ENCODE peak calls at places on chromosomes 16 and 17, in five cellular contexts. O is hepatocyte, C is OCI-LY7, Y is GM23248, F is GM23338. X is an unnamed sample. For H3K9me2, the result is how much of the 10 kb centered on the place peaks cover.

GRCh38 chr17:35030780-35031179 is 32.7 kb downstream of the RFFL start:
- DNase-seq in O (no peak), C (no peak), Y (no peak), F (no peak), X (no peak)

GRCh38 chr16:48075398-48075797 is 80.4 kb downstream of the ABCC12 start:
- DNase-seq in O (no peak), C (no peak), Y (peak), F (no peak), X (no peak)

GRCh38 chr17:3944485-3945388 is 19.5 kb downstream of the ATP2A3 start:
- DNase-seq in O (peak), C (peak), Y (peak), F (peak), X (no peak)

GRCh38 chr16:68128577-68129305 is 43.6 kb downstream of the NFATC3 start:
- DNase-seq in O (no peak), C (no peak), Y (peak), F (peak), X (no peak)

GRCh38 chr16:49952386-49952785 is 72.6 kb upstream of the CNEP1R1 start:
- DNase-seq in O (no peak), C (no peak), Y (no peak), F (no peak), X (no peak)

GRCh38 chr17:12422632-12423031 is 243.1 kb upstream of the MYOCD start:
- DNase-seq in O (no peak), C (no peak), Y (no peak), F (no peak), X (no peak)

GRCh38 chr16:23670137-23670776 is 8.4 kb upstream of the PLK1 start:
- DNase-seq in O (no peak), C (no peak), Y (peak), F (no peak), X (no peak)

GRCh38 chr16:4689091-4689671 is 4.2 kb upstream of the NUDT16L1 start:
- DNase-seq in O (peak), C (no peak), Y (no peak), F (no peak), X (no peak)

GRCh38 chr17:67528751-67529436 is 151.8 kb downstream of the PITPNC1 start:
- DNase-seq in O (peak), C (no peak), Y (peak), F (peak), X (no peak)

GRCh38 chr17:21295036-21295952 is 10.8 kb downstream of the MAP2K3 start:
- DNase-seq in O (peak), C (no peak), Y (peak), F (no peak), X (no peak)

GRCh38 chr16:637081-638018 is 1.2 kb upstream of the METTL26 start:
- DNase-seq in O (peak), C (peak), Y (peak), F (peak), X (peak)

GRCh38 chr17:69609495-69610315 is 195.2 kb downstream of the MAP2K6 start:
- DNase-seq in O (peak), C (no peak), Y (peak), F (peak), X (no peak)

GRCh38 chr16:7351572-7351971 is 18.9 kb downstream of the RBFOX1 start:
- DNase-seq in O (no peak), C (no peak), Y (no peak), F (no peak), X (no peak)

GRCh38 chr16:53707671-53708070 is 3.7 kb downstream of the FTO start:
- DNase-seq in O (no peak), C (no peak), Y (no peak), F (no peak), X (no peak)

GRCh38 chr17:50495918-50496317 is 12.3 kb upstream of the MYCBPAP start:
- DNase-seq in O (no peak), C (no peak), Y (peak), F (no peak), X (no peak)

GRCh38 chr16:1823821-1824220 is 2.8 kb downstream of the HAGH start:
- DNase-seq in O (peak), C (peak), Y (no peak), F (peak), X (peak)

GRCh38 chr17:17737938-17738894 is 57.0 kb downstream of the RAI1 start:
- DNase-seq in O (peak), C (no peak), Y (no peak), F (peak), X (no peak)

GRCh38 chr17:33647976-33648375 is 354.9 kb upstream of the ASIC2 start:
- DNase-seq in O (peak), C (peak), Y (peak), F (peak), X (peak)

GRCh38 chr16:12119562-12119961 is 143.0 kb downstream of the SNX29 start:
- DNase-seq in O (no peak), C (no peak), Y (peak), F (no peak), X (no peak)

GRCh38 chr16:52407778-52408177 is 139.2 kb downstream of the TOX3 start:
- DNase-seq in O (no peak), C (no peak), Y (no peak), F (no peak), X (no peak)

GRCh38 chr16:58299757-58300349 is 5.0 kb upstream of the PRSS54 start:
- DNase-seq in O (peak), C (peak), Y (peak), F (peak), X (peak)

GRCh38 chr16:11696266-11697012 is 28.2 kb downstream of the SNN start:
- DNase-seq in O (no peak), C (no peak), Y (no peak), F (no peak), X (no peak)

DNA sequence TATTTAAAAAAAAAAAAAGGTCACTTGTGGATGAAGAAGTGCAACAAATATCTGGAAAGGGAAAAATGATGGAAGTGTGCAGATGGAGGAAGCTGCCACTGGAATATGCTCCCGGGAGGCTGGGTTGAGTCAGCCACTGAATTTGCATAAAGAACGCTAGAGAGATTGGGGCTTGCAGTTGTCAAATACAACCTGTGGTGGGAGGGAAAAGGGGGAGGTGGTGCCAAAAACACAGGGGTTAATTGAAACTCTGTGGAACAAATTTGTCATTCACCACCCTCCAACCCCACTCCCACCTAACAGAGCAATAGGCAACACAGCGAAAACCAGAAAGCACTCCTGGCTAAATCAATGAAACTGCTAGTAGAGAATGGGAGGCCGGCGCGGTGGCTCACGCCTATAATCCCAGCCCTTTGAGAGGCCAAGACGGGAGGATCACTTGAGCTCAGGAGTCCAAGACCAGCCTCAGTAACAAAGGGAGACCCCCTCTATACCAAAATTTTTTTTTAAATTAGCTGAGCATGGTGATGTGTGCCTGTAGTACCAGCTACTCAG is 37.6 kb upstream of the RPL38 start:
- DNase-seq in O (no peak), C (no peak), Y (no peak), F (no peak), X (no peak)
- TF ChIP-seq EZH2phosphoT487 in O (no peak), C (no peak), Y (no peak), F (no peak), X (no peak)

GRCh38 chr16:89987169-89987568 is 32.1 kb downstream of the DBNDD1 start:
- DNase-seq in O (no peak), C (no peak), Y (no peak), F (no peak), X (no peak)
- H3K9me2 ChIP-seq in O (under half), C (under half), Y (under half), F (under half), X (under half)

GRCh38 chr17:78947235-78948153 is 22.3 kb upstream of the TIMP2 start:
- DNase-seq in O (peak), C (no peak), Y (no peak), F (no peak), X (no peak)
- TF ChIP-seq EZH2phosphoT487 in O (no peak), C (no peak), Y (no peak), F (no peak), X (no peak)

DNA sequence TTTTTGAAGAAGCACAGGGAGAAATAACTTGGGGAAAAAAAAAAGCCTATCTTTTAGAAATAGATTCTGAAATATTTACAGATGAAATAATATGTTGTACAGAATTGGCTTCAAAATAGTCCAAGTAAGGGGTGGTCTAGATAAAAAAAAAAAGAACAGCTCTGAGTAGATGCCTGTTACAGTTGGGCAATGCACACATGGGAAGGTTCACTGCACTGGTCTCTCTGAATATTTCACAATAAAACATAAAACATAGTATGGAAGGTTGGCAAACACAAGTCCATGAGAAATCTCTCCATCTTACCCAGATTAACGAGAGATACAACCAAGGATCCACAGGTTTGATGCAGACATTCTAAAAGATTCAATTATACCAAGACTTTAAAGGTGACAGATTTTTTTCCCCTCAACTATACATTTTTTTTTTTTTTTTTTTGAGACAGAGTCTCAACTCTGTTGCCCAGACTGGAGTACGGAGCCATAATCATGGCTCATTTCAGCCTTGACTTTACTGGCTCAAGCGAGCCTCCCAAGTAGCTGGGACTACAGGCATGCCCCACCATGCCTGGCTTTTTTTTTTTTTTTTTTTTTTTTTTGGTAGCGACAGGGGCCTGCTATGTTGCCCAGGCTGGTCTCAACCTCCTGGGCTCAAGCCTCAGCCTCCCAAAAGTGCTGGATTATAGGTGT is 58.0 kb downstream of the KANSL1 start:
- DNase-seq in O (no peak), C (no peak), Y (no peak), F (no peak), X (no peak)
- H3K9me2 ChIP-seq in O (under half), C (under half), Y (under half), F (under half), X (under half)

GRCh38 chr17:10649031-10649430 is 8.1 kb downstream of the MYH3 start:
- DNase-seq in O (no peak), C (no peak), Y (peak), F (no peak), X (no peak)
- TF ChIP-seq EZH2phosphoT487 in O (no peak), C (no peak), Y (no peak), F (no peak), X (no peak)